ENCODE peak calls at places on chromosomes 6 and 20, in seven cellular contexts. One of them, this sample, is unnamed.

GRCh38 chr6:167350322-167350721 is 25.4 kb downstream of the TTLL2 start:
- DNase-seq in spleen: peak; percentile 76
- DNase-seq in tibial nerve: no peak
- DNase-seq in stomach: no peak
- DNase-seq in right lobe of liver: no peak
- DNase-seq in esophagus muscularis mucosa: no peak
- DNase-seq in prostate gland: no peak
- DNase-seq in this sample: no peak

GRCh38 chr20:23114018-23114417 is 27.9 kb upstream of the CD93 start:
- DNase-seq in stomach: no peak
- DNase-seq in esophagus muscularis mucosa: no peak
- DNase-seq in right lobe of liver: peak; percentile 75
- DNase-seq in tibial nerve: no peak
- DNase-seq in prostate gland: no peak
- DNase-seq in spleen: peak; percentile 83
- DNase-seq in this sample: no peak

GRCh38 chr20:12554416-12554815 is 454.4 kb upstream of the SPTLC3 start:
- DNase-seq in esophagus muscularis mucosa: no peak
- DNase-seq in prostate gland: no peak
- DNase-seq in right lobe of liver: no peak
- DNase-seq in tibial nerve: no peak
- DNase-seq in stomach: no peak
- DNase-seq in spleen: no peak
- DNase-seq in this sample: no peak

GRCh38 chr6:97175806-97176205 is 107.2 kb downstream of the MMS22L start:
- DNase-seq in stomach: no peak
- DNase-seq in spleen: no peak
- DNase-seq in prostate gland: no peak
- DNase-seq in right lobe of liver: no peak
- DNase-seq in esophagus muscularis mucosa: no peak
- DNase-seq in tibial nerve: no peak
- DNase-seq in this sample: no peak

GRCh38 chr6:150492507-150492906 is 107.2 kb upstream of the PLEKHG1 start:
- DNase-seq in esophagus muscularis mucosa: peak; percentile 53
- DNase-seq in tibial nerve: no peak
- DNase-seq in stomach: no peak
- DNase-seq in prostate gland: no peak
- DNase-seq in spleen: no peak
- DNase-seq in right lobe of liver: no peak
- DNase-seq in this sample: no peak

GRCh38 chr20:25340380-25340779 is 50.3 kb downstream of the ABHD12 start:
- DNase-seq in tibial nerve: no peak
- DNase-seq in spleen: no peak
- DNase-seq in esophagus muscularis mucosa: no peak
- DNase-seq in stomach: no peak
- DNase-seq in prostate gland: no peak
- DNase-seq in right lobe of liver: no peak
- DNase-seq in this sample: no peak

GRCh38 chr20:54680872-54681297 is 205.5 kb downstream of the DOK5 start:
- DNase-seq in prostate gland: no peak
- DNase-seq in right lobe of liver: no peak
- DNase-seq in esophagus muscularis mucosa: peak; percentile 53
- DNase-seq in tibial nerve: no peak
- DNase-seq in spleen: no peak
- DNase-seq in stomach: no peak
- DNase-seq in this sample: no peak

GRCh38 chr20:59253325-59253724 is 47.1 kb upstream of the EDN3 start:
- DNase-seq in spleen: no peak
- DNase-seq in tibial nerve: no peak
- DNase-seq in prostate gland: no peak
- DNase-seq in stomach: no peak
- DNase-seq in esophagus muscularis mucosa: no peak
- DNase-seq in right lobe of liver: no peak
- DNase-seq in this sample: no peak

GRCh38 chr20:4174909-4175308 is 159.6 kb upstream of the RNF24 start:
- DNase-seq in esophagus muscularis mucosa: no peak
- DNase-seq in stomach: no peak
- DNase-seq in tibial nerve: no peak
- DNase-seq in prostate gland: no peak
- DNase-seq in right lobe of liver: no peak
- DNase-seq in spleen: no peak
- DNase-seq in this sample: no peak

GRCh38 chr6:20978176-20978614 is 443.9 kb downstream of the CDKAL1 start:
- DNase-seq in stomach: no peak
- DNase-seq in tibial nerve: no peak
- DNase-seq in spleen: no peak
- DNase-seq in prostate gland: no peak
- DNase-seq in right lobe of liver: no peak
- DNase-seq in esophagus muscularis mucosa: no peak
- DNase-seq in this sample: no peak

GRCh38 chr6:18496462-18496861 is 109.3 kb downstream of the RNF144B start:
- DNase-seq in spleen: no peak
- DNase-seq in right lobe of liver: no peak
- DNase-seq in esophagus muscularis mucosa: peak; percentile 10
- DNase-seq in stomach: no peak
- DNase-seq in prostate gland: no peak
- DNase-seq in tibial nerve: no peak
- DNase-seq in this sample: no peak

GRCh38 chr20:61730631-61731362 is 334.9 kb downstream of the TAF4 start:
- DNase-seq in esophagus muscularis mucosa: no peak
- DNase-seq in prostate gland: no peak
- DNase-seq in tibial nerve: no peak
- DNase-seq in stomach: no peak
- DNase-seq in right lobe of liver: peak; percentile 28
- DNase-seq in spleen: peak; percentile 63
- DNase-seq in this sample: no peak

GRCh38 chr20:54132612-54133433 is 41.0 kb downstream of the CYP24A1 start:
- DNase-seq in esophagus muscularis mucosa: no peak
- DNase-seq in prostate gland: peak; percentile 66
- DNase-seq in spleen: no peak
- DNase-seq in tibial nerve: no peak
- DNase-seq in stomach: no peak
- DNase-seq in right lobe of liver: no peak
- DNase-seq in this sample: no peak

GRCh38 chr20:51470907-51471411 is 71.6 kb downstream of the NFATC2 start:
- DNase-seq in stomach: no peak
- DNase-seq in tibial nerve: no peak
- DNase-seq in esophagus muscularis mucosa: no peak
- DNase-seq in spleen: peak; percentile 19
- DNase-seq in prostate gland: no peak
- DNase-seq in right lobe of liver: no peak
- DNase-seq in this sample: no peak

GRCh38 chr6:3884007-3884745 is 35.0 kb downstream of the FAM50B start:
- DNase-seq in tibial nerve: no peak
- DNase-seq in right lobe of liver: peak; percentile 68
- DNase-seq in stomach: no peak
- DNase-seq in esophagus muscularis mucosa: no peak
- DNase-seq in spleen: no peak
- DNase-seq in prostate gland: no peak
- DNase-seq in this sample: no peak

GRCh38 chr6:145621776-145622175 is 113.5 kb downstream of the EPM2A start:
- DNase-seq in right lobe of liver: no peak
- DNase-seq in stomach: no peak
- DNase-seq in tibial nerve: no peak
- DNase-seq in prostate gland: no peak
- DNase-seq in spleen: no peak
- DNase-seq in esophagus muscularis mucosa: no peak
- DNase-seq in this sample: no peak

GRCh38 chr20:37755665-37756064 is 61.8 kb downstream of the CTNNBL1 start:
- DNase-seq in esophagus muscularis mucosa: no peak
- DNase-seq in right lobe of liver: no peak
- DNase-seq in stomach: no peak
- DNase-seq in spleen: no peak
- DNase-seq in tibial nerve: no peak
- DNase-seq in prostate gland: no peak
- DNase-seq in this sample: no peak

GRCh38 chr20:38165089-38165965 is at the start of gene TGM2:
- DNase-seq in stomach: peak; percentile 87
- DNase-seq in esophagus muscularis mucosa: no peak
- DNase-seq in right lobe of liver: peak; percentile 96
- DNase-seq in tibial nerve: no peak
- DNase-seq in prostate gland: peak; percentile 72
- DNase-seq in spleen: peak; percentile 94
- DNase-seq in this sample: peak; percentile 14

GRCh38 chr20:53488779-53489272 is 104.8 kb downstream of the ZNF217 start:
- DNase-seq in stomach: no peak
- DNase-seq in prostate gland: no peak
- DNase-seq in tibial nerve: no peak
- DNase-seq in right lobe of liver: no peak
- DNase-seq in esophagus muscularis mucosa: peak; percentile 34
- DNase-seq in spleen: no peak
- DNase-seq in this sample: no peak

GRCh38 chr20:45919536-45919933 is 7.6 kb upstream of the PLTP start:
- DNase-seq in esophagus muscularis mucosa: no peak
- DNase-seq in stomach: peak; percentile 85
- DNase-seq in tibial nerve: peak; percentile 77
- DNase-seq in right lobe of liver: no peak
- DNase-seq in prostate gland: no peak
- DNase-seq in spleen: no peak
- DNase-seq in this sample: no peak

GRCh38 chr6:68654134-68654533 is 19.1 kb downstream of the ADGRB3 start:
- DNase-seq in tibial nerve: no peak
- DNase-seq in prostate gland: no peak
- DNase-seq in esophagus muscularis mucosa: no peak
- DNase-seq in right lobe of liver: no peak
- DNase-seq in spleen: no peak
- DNase-seq in stomach: no peak
- DNase-seq in this sample: no peak
- TF ChIP-seq POLR2A in tibial nerve: no peak
- TF ChIP-seq POLR2A in prostate gland: no peak
- TF ChIP-seq POLR2A in esophagus muscularis mucosa: no peak
- TF ChIP-seq POLR2A in right lobe of liver: no peak
- TF ChIP-seq POLR2A in spleen: no peak
- TF ChIP-seq POLR2A in stomach: no peak
- TF ChIP-seq POLR2A in this sample: no peak

GRCh38 chr6:137751768-137752560 is 115.1 kb upstream of the TNFAIP3 start:
- DNase-seq in esophagus muscularis mucosa: no peak
- DNase-seq in stomach: no peak
- DNase-seq in right lobe of liver: no peak
- DNase-seq in spleen: no peak
- DNase-seq in prostate gland: no peak
- DNase-seq in tibial nerve: no peak
- DNase-seq in this sample: no peak
- H3K4me1 ChIP-seq in esophagus muscularis mucosa: no peaks in the 10 kb centered on the region
- H3K4me1 ChIP-seq in stomach: no peaks in the 10 kb centered on the region
- H3K4me1 ChIP-seq in right lobe of liver: no peaks in the 10 kb centered on the region
- H3K4me1 ChIP-seq in spleen: peaks cover 18% of the 10 kb centered on the region
- H3K4me1 ChIP-seq in prostate gland: no peaks in the 10 kb centered on the region
- H3K4me1 ChIP-seq in tibial nerve: peaks cover 8% of the 10 kb centered on the region
- H3K4me1 ChIP-seq in this sample: no peaks in the 10 kb centered on the region

GRCh38 chr6:158654960-158655485 is 5.2 kb downstream of the SYTL3 start:
- DNase-seq in esophagus muscularis mucosa: no peak
- DNase-seq in right lobe of liver: no peak
- DNase-seq in prostate gland: no peak
- DNase-seq in stomach: no peak
- DNase-seq in spleen: no peak
- DNase-seq in tibial nerve: no peak
- DNase-seq in this sample: no peak

GRCh38 chr6:158653577-158654354 is 3.9 kb downstream of the SYTL3 start:
- DNase-seq in stomach: peak; percentile 61
- DNase-seq in tibial nerve: no peak
- DNase-seq in spleen: peak; percentile 91
- DNase-seq in esophagus muscularis mucosa: peak; percentile 92
- DNase-seq in prostate gland: no peak
- DNase-seq in right lobe of liver: no peak
- DNase-seq in this sample: no peak

GRCh38 chr6:158649289-158650143 is at the start of gene SYTL3:
- DNase-seq in tibial nerve: no peak
- DNase-seq in stomach: peak; percentile 64
- DNase-seq in esophagus muscularis mucosa: peak; percentile 91
- DNase-seq in right lobe of liver: peak; percentile 70
- DNase-seq in prostate gland: no peak
- DNase-seq in spleen: peak; percentile 92
- DNase-seq in this sample: peak; percentile 14

GRCh38 chr6:158655569-158656450 is 6.0 kb downstream of the SYTL3 start:
- DNase-seq in stomach: no peak
- DNase-seq in esophagus muscularis mucosa: peak; percentile 85
- DNase-seq in right lobe of liver: no peak
- DNase-seq in tibial nerve: no peak
- DNase-seq in prostate gland: no peak
- DNase-seq in spleen: no peak
- DNase-seq in this sample: no peak

DNA sequence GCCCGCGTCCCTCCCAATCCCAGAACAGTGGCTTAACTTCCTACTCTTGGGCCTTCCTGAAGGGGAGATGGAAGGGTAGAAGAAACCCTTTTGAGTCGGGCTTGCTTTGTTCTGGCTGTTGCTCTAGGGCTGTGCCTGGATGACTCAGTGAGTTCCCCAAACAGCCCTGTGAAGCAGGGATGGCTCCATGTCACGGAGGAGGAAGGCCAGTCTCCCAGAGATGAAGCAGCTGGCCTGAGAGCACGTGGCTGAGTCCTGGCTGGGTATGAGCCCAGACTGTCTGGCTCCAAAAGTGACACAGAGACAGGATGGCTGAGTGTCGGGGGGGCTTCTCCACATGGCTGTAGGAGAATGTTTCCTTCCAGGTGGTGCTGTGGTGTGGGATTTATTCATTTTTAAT is 4.6 kb downstream of the SYTL3 start:
- DNase-seq in esophagus muscularis mucosa: peak; percentile 96
- DNase-seq in prostate gland: no peak
- DNase-seq in stomach: peak; percentile 53
- DNase-seq in tibial nerve: no peak
- DNase-seq in spleen: peak; percentile 84
- DNase-seq in right lobe of liver: peak; percentile 69
- DNase-seq in this sample: peak; percentile 14
- TF ChIP-seq POLR2A in esophagus muscularis mucosa: no peak
- TF ChIP-seq POLR2A in prostate gland: no peak
- TF ChIP-seq POLR2A in stomach: no peak
- TF ChIP-seq POLR2A in tibial nerve: no peak
- TF ChIP-seq POLR2A in spleen: no peak
- TF ChIP-seq POLR2A in right lobe of liver: no peak
- TF ChIP-seq POLR2A in this sample: no peak

DNA sequence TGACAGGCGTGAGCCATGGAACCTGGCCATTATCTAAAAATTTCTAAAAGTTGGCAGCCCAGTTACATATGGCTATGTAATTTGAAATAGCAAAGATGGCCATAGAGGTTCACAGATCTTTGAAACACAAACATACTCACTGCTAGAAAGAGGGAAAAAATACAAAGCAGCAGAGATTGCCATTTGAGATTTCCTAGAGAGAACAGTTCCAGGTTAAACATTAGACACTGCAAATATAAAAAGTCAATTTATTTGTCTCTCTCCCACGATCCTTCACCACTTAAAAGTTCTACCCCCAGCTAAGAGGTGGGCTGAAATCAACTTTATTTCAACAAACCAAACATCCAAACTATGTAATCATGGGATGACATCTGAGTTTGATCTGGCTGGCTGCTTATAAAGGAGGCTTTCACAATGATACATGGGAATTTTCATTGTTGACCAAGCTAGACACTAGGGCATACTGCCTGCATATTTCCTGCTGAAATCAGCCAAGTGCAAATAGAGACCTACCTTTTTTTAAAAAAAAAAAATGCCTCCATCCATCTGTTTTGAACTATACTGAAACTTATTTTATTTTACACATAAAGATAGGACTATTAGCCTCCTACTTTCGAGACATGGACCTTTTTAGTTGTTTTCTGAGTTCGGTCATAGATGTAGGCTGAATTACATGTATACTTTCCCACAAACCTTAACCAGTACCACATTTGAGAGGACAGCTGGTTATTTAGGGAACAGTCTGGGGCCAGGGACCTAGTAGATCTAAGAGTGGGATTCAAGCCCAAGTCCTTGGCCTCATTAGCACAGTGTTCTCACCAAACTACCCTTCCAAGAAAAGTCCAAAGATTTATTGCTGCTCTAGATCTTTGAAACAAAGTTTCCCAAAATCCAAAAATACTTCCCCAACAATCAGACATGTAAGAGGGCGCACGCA is 16.6 kb downstream of the DCDC2 start:
- DNase-seq in right lobe of liver: no peak
- DNase-seq in esophagus muscularis mucosa: no peak
- DNase-seq in stomach: no peak
- DNase-seq in spleen: no peak
- DNase-seq in prostate gland: peak; percentile 21
- DNase-seq in tibial nerve: no peak
- DNase-seq in this sample: no peak
- H3K4me1 ChIP-seq in right lobe of liver: no peaks in the 10 kb centered on the region
- H3K4me1 ChIP-seq in esophagus muscularis mucosa: no peaks in the 10 kb centered on the region
- H3K4me1 ChIP-seq in stomach: no peaks in the 10 kb centered on the region
- H3K4me1 ChIP-seq in spleen: no peaks in the 10 kb centered on the region
- H3K4me1 ChIP-seq in prostate gland: no peaks in the 10 kb centered on the region
- H3K4me1 ChIP-seq in tibial nerve: no peaks in the 10 kb centered on the region
- H3K4me1 ChIP-seq in this sample: no peaks in the 10 kb centered on the region